ENCODE peak calls at places on chromosomes 7 and 10, in seven cellular contexts. I is adrenal gland, B is cardiac muscle cell, H is PC-3, P is heart left ventricle, M is fibroblast of lung, E is WERI-Rb-1. Y is an unnamed sample.

GRCh38 chr7:34672430-34672829 is 14.4 kb downstream of the NPSR1 start:
- DNase-seq in H (peak; percentile 83), I (no peak), P (no peak), B (no peak), M (no peak), E (no peak), Y (no peak)

GRCh38 chr7:80151274-80151665 is 16.6 kb downstream of the GNAI1 start:
- DNase-seq in P (no peak), M (peak; percentile 50), H (no peak), I (no peak), E (no peak), B (peak; percentile 57), Y (no peak)

GRCh38 chr7:143255564-143255963 is 7.7 kb upstream of the GSTK1 start:
- DNase-seq in E (no peak), B (peak; percentile 71), M (no peak), I (no peak), P (no peak), H (no peak), Y (peak; percentile 48)

GRCh38 chr10:13450078-13450477 is 78.7 kb downstream of the BEND7 start:
- DNase-seq in E (no peak), B (peak; percentile 49), H (peak; percentile 47), P (no peak), M (peak; percentile 22), I (no peak), Y (no peak)

GRCh38 chr10:71740069-71740468 is 20.5 kb upstream of the C10orf105 start:
- DNase-seq in E (no peak), H (no peak), P (no peak), M (peak; percentile 41), B (peak; percentile 86), I (peak; percentile 92), Y (no peak)

GRCh38 chr10:132422931-132423813 is 26.2 kb downstream of the PWWP2B start:
- DNase-seq in B (no peak), I (no peak), H (no peak), E (peak; percentile 71), M (peak; percentile 14), P (no peak), Y (no peak)

GRCh38 chr7:137146012-137146455 is 197.5 kb downstream of the PTN start:
- DNase-seq in I (no peak), E (no peak), M (peak; percentile 66), P (no peak), B (peak; percentile 49), H (peak; percentile 68), Y (peak; percentile 77)

GRCh38 chr10:34656676-34657075 is 158.4 kb downstream of the PARD3 start:
- DNase-seq in B (no peak), I (no peak), M (no peak), H (no peak), P (no peak), E (no peak), Y (no peak)

GRCh38 chr7:93921607-93922446 is at the start of gene GNG11:
- DNase-seq in M (peak; percentile 74), H (peak; percentile 65), P (peak; percentile 93), E (no peak), I (peak; percentile 80), B (peak; percentile 87), Y (peak; percentile 61)

GRCh38 chr7:125396466-125397151 is 467.0 kb upstream of the POT1 start:
- DNase-seq in E (peak; percentile 11), H (no peak), I (no peak), B (no peak), P (no peak), M (no peak), Y (no peak)

GRCh38 chr7:29641651-29642050 is 78.0 kb downstream of the PRR15 start:
- DNase-seq in M (no peak), H (peak; percentile 11), E (no peak), I (no peak), P (no peak), B (no peak), Y (no peak)

GRCh38 chr10:91909178-91909677 is at the start of gene FGFBP3:
- DNase-seq in H (peak; percentile 43), P (no peak), E (peak; percentile 84), M (peak; percentile 69), I (peak; percentile 21), B (peak; percentile 71), Y (peak; percentile 28)

GRCh38 chr7:64998865-64999164 is 7.7 kb downstream of the ERV3-1 start:
- DNase-seq in P (no peak), I (no peak), E (no peak), H (no peak), B (no peak), M (no peak), Y (no peak)

GRCh38 chr10:70267161-70267933 is 16.5 kb downstream of the NPFFR1 start:
- DNase-seq in B (peak; percentile 78), P (no peak), I (peak; percentile 66), E (no peak), M (peak; percentile 98), H (peak; percentile 99), Y (peak; percentile 85)

GRCh38 chr10:82394122-82394521 is 519.1 kb downstream of the NRG3 start:
- DNase-seq in H (no peak), I (no peak), P (no peak), M (no peak), E (no peak), B (peak; percentile 3), Y (no peak)

GRCh38 chr10:78910021-78910420 is 158.7 kb upstream of the ZMIZ1 start:
- DNase-seq in I (no peak), M (no peak), P (no peak), B (no peak), E (no peak), H (no peak), Y (no peak)

GRCh38 chr10:28963539-28964221 is 286.4 kb downstream of the BAMBI start:
- DNase-seq in M (no peak), E (no peak), I (no peak), P (no peak), B (peak; percentile 44), H (no peak), Y (peak; percentile 34)

GRCh38 chr7:125670926-125671572 is 741.4 kb upstream of the POT1 start:
- DNase-seq in M (peak; percentile 33), B (peak; percentile 46), H (peak; percentile 37), I (no peak), P (no peak), E (no peak), Y (peak; percentile 24)

GRCh38 chr10:1253476-1254353 is 197.5 kb downstream of the WDR37 start:
- DNase-seq in H (no peak), I (no peak), P (no peak), B (no peak), E (no peak), M (no peak), Y (no peak)

GRCh38 chr10:106716375-106716774 is 448.1 kb downstream of the SORCS1 start:
- DNase-seq in P (no peak), I (no peak), B (no peak), M (no peak), E (no peak), H (no peak), Y (no peak)

GRCh38 chr7:149125189-149125863 is 798 bp downstream of the ZNF425 start:
- DNase-seq in M (peak; percentile 15), E (no peak), B (no peak), I (no peak), H (no peak), P (no peak), Y (no peak)

GRCh38 chr10:86918022-86918471 is 39.4 kb downstream of the MMRN2 start:
- DNase-seq in B (peak; percentile 30), H (no peak), P (no peak), E (no peak), M (peak; percentile 66), I (no peak), Y (no peak)

GRCh38 chr7:44618754-44619153 is 12.3 kb downstream of the OGDH start:
- DNase-seq in P (no peak), I (no peak), E (no peak), H (peak; percentile 86), B (no peak), M (no peak), Y (no peak)

GRCh38 chr7:8232999-8233847 is 28.7 kb downstream of the ICA1 start:
- DNase-seq in M (no peak), E (no peak), B (no peak), P (no peak), H (no peak), I (no peak), Y (peak; percentile 27)

GRCh38 chr10:47165168-47165710 is 134.8 kb upstream of the GDF10 start:
- DNase-seq in B (peak; percentile 18), M (no peak), I (no peak), H (no peak), E (no peak), P (no peak), Y (no peak)

GRCh38 chr7:140358771-140359095 is 39.6 kb downstream of the SLC37A3 start:
- DNase-seq in I (peak; percentile 44), E (no peak), P (no peak), H (no peak), M (no peak), B (no peak), Y (no peak)
- H3K36me3 ChIP-seq in I (peaks cover 4% of the 10 kb centered on the region), E (peaks cover 24% of the 10 kb centered on the region), P (peaks cover 28% of the 10 kb centered on the region), H (no peaks in the 10 kb centered on the region), M (no peaks in the 10 kb centered on the region), B (peaks cover 3% of the 10 kb centered on the region), Y (peaks cover 22% of the 10 kb centered on the region)

DNA sequence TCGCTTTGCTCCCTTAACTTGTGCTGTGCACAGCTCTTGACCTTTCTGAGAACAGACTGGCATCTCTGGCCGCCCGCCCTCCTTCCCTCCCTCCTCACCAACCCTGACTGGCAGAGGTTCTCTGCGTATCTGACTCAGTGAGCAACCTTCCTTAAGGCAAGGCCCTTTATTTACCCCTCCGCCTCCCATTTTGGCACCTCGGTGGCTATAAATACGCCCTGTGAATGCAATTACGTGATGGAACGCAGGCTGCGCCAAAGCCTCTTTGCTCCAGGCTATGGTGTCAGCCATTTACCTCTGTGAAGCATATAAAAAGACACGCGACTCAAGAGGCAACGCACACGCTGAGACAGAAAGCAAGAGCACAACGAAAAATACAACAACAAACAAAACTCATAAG is 764.3 kb downstream of the SUGCT start:
- DNase-seq in E (no peak), P (no peak), H (no peak), B (no peak), M (no peak), I (no peak), Y (no peak)
- H3K27ac ChIP-seq in E (no peak overlapping the region), P (no peak overlapping the region), H (no peak overlapping the region), B (no peak overlapping the region), M (no peak overlapping the region), I (no peak overlapping the region), Y (no peak overlapping the region)

DNA sequence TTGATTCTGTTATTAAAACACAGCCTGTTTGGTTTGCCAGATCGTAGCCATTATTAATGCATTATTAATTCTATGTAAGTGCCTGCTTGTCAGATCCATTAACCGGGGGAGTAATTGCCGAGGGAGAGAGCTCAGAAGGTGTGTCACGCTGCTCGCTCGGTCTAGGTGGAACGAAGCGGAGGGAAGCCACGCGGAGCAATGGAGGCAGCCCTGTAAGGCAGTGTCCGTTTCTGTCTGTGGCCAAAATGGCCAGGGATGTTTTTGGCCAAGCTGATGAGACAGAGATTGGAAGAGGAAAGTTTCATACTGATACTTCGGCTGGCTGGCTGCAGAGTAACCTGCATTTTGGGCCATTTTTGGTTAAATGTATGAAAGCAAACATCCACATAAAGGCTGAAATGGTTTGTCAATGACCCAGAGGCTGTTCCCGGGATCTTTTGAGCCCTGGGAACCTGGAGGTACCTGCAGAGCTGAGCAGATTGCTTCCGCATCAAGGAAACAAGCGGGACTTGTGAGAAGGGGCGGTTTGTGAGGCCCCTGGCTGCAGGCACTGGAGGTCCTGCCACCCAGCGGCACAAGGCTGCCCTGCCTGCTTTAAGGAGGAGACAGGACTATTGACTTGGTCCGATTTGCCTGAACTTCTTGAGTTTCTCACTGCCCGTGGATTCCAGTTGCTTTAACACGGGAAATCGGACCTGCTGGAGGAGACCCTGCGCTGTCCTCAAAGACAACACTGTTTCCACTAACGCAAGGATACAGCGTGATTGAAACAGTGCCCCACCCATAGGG is 129.9 kb downstream of the DNAJB6 start:
- DNase-seq in H (no peak), I (no peak), P (no peak), M (no peak), B (no peak), E (no peak), Y (no peak)
- TF ChIP-seq CTCF in H (no peak), I (no peak), P (no peak), M (no peak), B (no peak), E (no peak), Y (peak; percentile 22)

GRCh38 chr7:22210355-22210754 is 146.6 kb downstream of the RAPGEF5 start:
- DNase-seq in P (no peak), E (no peak), B (no peak), H (no peak), I (no peak), M (no peak), Y (no peak)
- H3K36me3 ChIP-seq in P (no peaks in the 10 kb centered on the region), E (no peaks in the 10 kb centered on the region), B (no peaks in the 10 kb centered on the region), H (no peaks in the 10 kb centered on the region), I (no peaks in the 10 kb centered on the region), M (no peaks in the 10 kb centered on the region), Y (no peaks in the 10 kb centered on the region)